ENCODE peak calls at places on chromosome 20, in six cellular contexts. One of them, this sample, is unnamed.

GRCh38 chr20:32289661-32290431 is 12.4 kb downstream of the KIF3B start:
- DNase-seq in stimulated activated CD8-positive, alpha-beta memory T cell treated with anti-CD3 and anti-CD28 coated beads, Interleukin-4, amount 100 ng/mL, for 4 hours: no peak
- DNase-seq in A172: no peak
- DNase-seq in activated naive CD4-positive, alpha-beta T cell: no peak
- DNase-seq in activated CD4-positive, CD25-positive, alpha-beta regulatory T cell: no peak
- DNase-seq in sciatic nerve: no peak
- DNase-seq in this sample: no peak

GRCh38 chr20:9287062-9287461 is 218.2 kb downstream of the PLCB4 start:
- DNase-seq in stimulated activated CD8-positive, alpha-beta memory T cell treated with anti-CD3 and anti-CD28 coated beads, Interleukin-4, amount 100 ng/mL, for 4 hours: no peak
- DNase-seq in A172: no peak
- DNase-seq in activated naive CD4-positive, alpha-beta T cell: no peak
- DNase-seq in activated CD4-positive, CD25-positive, alpha-beta regulatory T cell: no peak
- DNase-seq in sciatic nerve: no peak
- DNase-seq in this sample: no peak

GRCh38 chr20:32112862-32113261 is 3.3 kb downstream of the TM9SF4 start:
- DNase-seq in stimulated activated CD8-positive, alpha-beta memory T cell treated with anti-CD3 and anti-CD28 coated beads, Interleukin-4, amount 100 ng/mL, for 4 hours: no peak
- DNase-seq in A172: no peak
- DNase-seq in activated naive CD4-positive, alpha-beta T cell: no peak
- DNase-seq in activated CD4-positive, CD25-positive, alpha-beta regulatory T cell: no peak
- DNase-seq in sciatic nerve: no peak
- DNase-seq in this sample: peak

GRCh38 chr20:64260239-64260638 is 4.7 kb downstream of the PCMTD2 start:
- DNase-seq in stimulated activated CD8-positive, alpha-beta memory T cell treated with anti-CD3 and anti-CD28 coated beads, Interleukin-4, amount 100 ng/mL, for 4 hours: no peak
- DNase-seq in A172: no peak
- DNase-seq in activated naive CD4-positive, alpha-beta T cell: no peak
- DNase-seq in activated CD4-positive, CD25-positive, alpha-beta regulatory T cell: no peak
- DNase-seq in sciatic nerve: no peak
- DNase-seq in this sample: no peak

GRCh38 chr20:37668166-37668565 is 25.7 kb upstream of the CTNNBL1 start:
- DNase-seq in stimulated activated CD8-positive, alpha-beta memory T cell treated with anti-CD3 and anti-CD28 coated beads, Interleukin-4, amount 100 ng/mL, for 4 hours: no peak
- DNase-seq in A172: no peak
- DNase-seq in activated naive CD4-positive, alpha-beta T cell: no peak
- DNase-seq in activated CD4-positive, CD25-positive, alpha-beta regulatory T cell: no peak
- DNase-seq in sciatic nerve: no peak
- DNase-seq in this sample: no peak

GRCh38 chr20:47035191-47035590 is 140.5 kb downstream of the EYA2 start:
- DNase-seq in stimulated activated CD8-positive, alpha-beta memory T cell treated with anti-CD3 and anti-CD28 coated beads, Interleukin-4, amount 100 ng/mL, for 4 hours: no peak
- DNase-seq in A172: no peak
- DNase-seq in activated naive CD4-positive, alpha-beta T cell: no peak
- DNase-seq in activated CD4-positive, CD25-positive, alpha-beta regulatory T cell: no peak
- DNase-seq in sciatic nerve: no peak
- DNase-seq in this sample: no peak

GRCh38 chr20:8209061-8209460 is 77.0 kb downstream of the PLCB1 start:
- DNase-seq in stimulated activated CD8-positive, alpha-beta memory T cell treated with anti-CD3 and anti-CD28 coated beads, Interleukin-4, amount 100 ng/mL, for 4 hours: no peak
- DNase-seq in A172: no peak
- DNase-seq in activated naive CD4-positive, alpha-beta T cell: no peak
- DNase-seq in activated CD4-positive, CD25-positive, alpha-beta regulatory T cell: no peak
- DNase-seq in sciatic nerve: no peak
- DNase-seq in this sample: no peak

GRCh38 chr20:1761116-1761515 is 103.5 kb upstream of the SIRPG start:
- DNase-seq in stimulated activated CD8-positive, alpha-beta memory T cell treated with anti-CD3 and anti-CD28 coated beads, Interleukin-4, amount 100 ng/mL, for 4 hours: no peak
- DNase-seq in A172: peak
- DNase-seq in activated naive CD4-positive, alpha-beta T cell: no peak
- DNase-seq in activated CD4-positive, CD25-positive, alpha-beta regulatory T cell: no peak
- DNase-seq in sciatic nerve: no peak
- DNase-seq in this sample: no peak

GRCh38 chr20:48614593-48615274 is 213.1 kb downstream of the PREX1 start:
- DNase-seq in stimulated activated CD8-positive, alpha-beta memory T cell treated with anti-CD3 and anti-CD28 coated beads, Interleukin-4, amount 100 ng/mL, for 4 hours: no peak
- DNase-seq in A172: no peak
- DNase-seq in activated naive CD4-positive, alpha-beta T cell: no peak
- DNase-seq in activated CD4-positive, CD25-positive, alpha-beta regulatory T cell: no peak
- DNase-seq in sciatic nerve: peak
- DNase-seq in this sample: no peak

GRCh38 chr20:11271920-11272594 is 598.3 kb upstream of the JAG1 start:
- DNase-seq in stimulated activated CD8-positive, alpha-beta memory T cell treated with anti-CD3 and anti-CD28 coated beads, Interleukin-4, amount 100 ng/mL, for 4 hours: no peak
- DNase-seq in A172: no peak
- DNase-seq in activated naive CD4-positive, alpha-beta T cell: no peak
- DNase-seq in activated CD4-positive, CD25-positive, alpha-beta regulatory T cell: no peak
- DNase-seq in sciatic nerve: no peak
- DNase-seq in this sample: no peak

GRCh38 chr20:41058007-41058673 is 29.5 kb downstream of the TOP1 start:
- DNase-seq in stimulated activated CD8-positive, alpha-beta memory T cell treated with anti-CD3 and anti-CD28 coated beads, Interleukin-4, amount 100 ng/mL, for 4 hours: no peak
- DNase-seq in A172: peak
- DNase-seq in activated naive CD4-positive, alpha-beta T cell: no peak
- DNase-seq in activated CD4-positive, CD25-positive, alpha-beta regulatory T cell: no peak
- DNase-seq in sciatic nerve: no peak
- DNase-seq in this sample: no peak

GRCh38 chr20:13251556-13251955 is 30.5 kb downstream of the ISM1 start:
- DNase-seq in stimulated activated CD8-positive, alpha-beta memory T cell treated with anti-CD3 and anti-CD28 coated beads, Interleukin-4, amount 100 ng/mL, for 4 hours: no peak
- DNase-seq in A172: no peak
- DNase-seq in activated naive CD4-positive, alpha-beta T cell: no peak
- DNase-seq in activated CD4-positive, CD25-positive, alpha-beta regulatory T cell: no peak
- DNase-seq in sciatic nerve: no peak
- DNase-seq in this sample: no peak

GRCh38 chr20:52945862-52946522 is 26.2 kb upstream of the TSHZ2 start:
- DNase-seq in stimulated activated CD8-positive, alpha-beta memory T cell treated with anti-CD3 and anti-CD28 coated beads, Interleukin-4, amount 100 ng/mL, for 4 hours: no peak
- DNase-seq in A172: peak
- DNase-seq in activated naive CD4-positive, alpha-beta T cell: no peak
- DNase-seq in activated CD4-positive, CD25-positive, alpha-beta regulatory T cell: no peak
- DNase-seq in sciatic nerve: no peak
- DNase-seq in this sample: no peak

GRCh38 chr20:44976698-44977097 is 10.4 kb downstream of the STK4 start:
- DNase-seq in stimulated activated CD8-positive, alpha-beta memory T cell treated with anti-CD3 and anti-CD28 coated beads, Interleukin-4, amount 100 ng/mL, for 4 hours: no peak
- DNase-seq in A172: no peak
- DNase-seq in activated naive CD4-positive, alpha-beta T cell: no peak
- DNase-seq in activated CD4-positive, CD25-positive, alpha-beta regulatory T cell: no peak
- DNase-seq in sciatic nerve: no peak
- DNase-seq in this sample: no peak

GRCh38 chr20:33408716-33409654 is 7.7 kb upstream of the CDK5RAP1 start:
- DNase-seq in stimulated activated CD8-positive, alpha-beta memory T cell treated with anti-CD3 and anti-CD28 coated beads, Interleukin-4, amount 100 ng/mL, for 4 hours: no peak
- DNase-seq in A172: no peak
- DNase-seq in activated naive CD4-positive, alpha-beta T cell: no peak
- DNase-seq in activated CD4-positive, CD25-positive, alpha-beta regulatory T cell: no peak
- DNase-seq in sciatic nerve: no peak
- DNase-seq in this sample: peak

GRCh38 chr20:34874094-34874654 is 1.5 kb upstream of the GGT7 start:
- DNase-seq in stimulated activated CD8-positive, alpha-beta memory T cell treated with anti-CD3 and anti-CD28 coated beads, Interleukin-4, amount 100 ng/mL, for 4 hours: no peak
- DNase-seq in A172: peak
- DNase-seq in activated naive CD4-positive, alpha-beta T cell: peak
- DNase-seq in activated CD4-positive, CD25-positive, alpha-beta regulatory T cell: peak
- DNase-seq in sciatic nerve: peak
- DNase-seq in this sample: peak

GRCh38 chr20:62708591-62709536 is at the start of gene NTSR1:
- DNase-seq in stimulated activated CD8-positive, alpha-beta memory T cell treated with anti-CD3 and anti-CD28 coated beads, Interleukin-4, amount 100 ng/mL, for 4 hours: no peak
- DNase-seq in A172: no peak
- DNase-seq in activated naive CD4-positive, alpha-beta T cell: no peak
- DNase-seq in activated CD4-positive, CD25-positive, alpha-beta regulatory T cell: no peak
- DNase-seq in sciatic nerve: no peak
- DNase-seq in this sample: no peak

GRCh38 chr20:59412896-59413295 is 112.5 kb downstream of the EDN3 start:
- DNase-seq in stimulated activated CD8-positive, alpha-beta memory T cell treated with anti-CD3 and anti-CD28 coated beads, Interleukin-4, amount 100 ng/mL, for 4 hours: no peak
- DNase-seq in A172: no peak
- DNase-seq in activated naive CD4-positive, alpha-beta T cell: no peak
- DNase-seq in activated CD4-positive, CD25-positive, alpha-beta regulatory T cell: no peak
- DNase-seq in sciatic nerve: no peak
- DNase-seq in this sample: peak

GRCh38 chr20:19013907-19014306 is 198.5 kb upstream of the SLC24A3 start:
- DNase-seq in stimulated activated CD8-positive, alpha-beta memory T cell treated with anti-CD3 and anti-CD28 coated beads, Interleukin-4, amount 100 ng/mL, for 4 hours: no peak
- DNase-seq in A172: no peak
- DNase-seq in activated naive CD4-positive, alpha-beta T cell: no peak
- DNase-seq in activated CD4-positive, CD25-positive, alpha-beta regulatory T cell: no peak
- DNase-seq in sciatic nerve: no peak
- DNase-seq in this sample: no peak

GRCh38 chr20:4512891-4513550 is 208.7 kb upstream of the PRND start:
- DNase-seq in stimulated activated CD8-positive, alpha-beta memory T cell treated with anti-CD3 and anti-CD28 coated beads, Interleukin-4, amount 100 ng/mL, for 4 hours: no peak
- DNase-seq in A172: peak
- DNase-seq in activated naive CD4-positive, alpha-beta T cell: no peak
- DNase-seq in activated CD4-positive, CD25-positive, alpha-beta regulatory T cell: no peak
- DNase-seq in sciatic nerve: no peak
- DNase-seq in this sample: no peak

GRCh38 chr20:21225215-21225947 is 77.8 kb upstream of the XRN2 start:
- DNase-seq in stimulated activated CD8-positive, alpha-beta memory T cell treated with anti-CD3 and anti-CD28 coated beads, Interleukin-4, amount 100 ng/mL, for 4 hours: no peak
- DNase-seq in A172: no peak
- DNase-seq in activated naive CD4-positive, alpha-beta T cell: no peak
- DNase-seq in activated CD4-positive, CD25-positive, alpha-beta regulatory T cell: no peak
- DNase-seq in sciatic nerve: no peak
- DNase-seq in this sample: no peak

GRCh38 chr20:25514195-25514594 is 71.1 kb downstream of the NINL start:
- DNase-seq in stimulated activated CD8-positive, alpha-beta memory T cell treated with anti-CD3 and anti-CD28 coated beads, Interleukin-4, amount 100 ng/mL, for 4 hours: no peak
- DNase-seq in A172: no peak
- DNase-seq in activated naive CD4-positive, alpha-beta T cell: no peak
- DNase-seq in activated CD4-positive, CD25-positive, alpha-beta regulatory T cell: no peak
- DNase-seq in sciatic nerve: no peak
- DNase-seq in this sample: no peak

GRCh38 chr20:31638317-31638716 is 605 bp downstream of the COX4I2 start:
- DNase-seq in stimulated activated CD8-positive, alpha-beta memory T cell treated with anti-CD3 and anti-CD28 coated beads, Interleukin-4, amount 100 ng/mL, for 4 hours: no peak
- DNase-seq in A172: no peak
- DNase-seq in activated naive CD4-positive, alpha-beta T cell: no peak
- DNase-seq in activated CD4-positive, CD25-positive, alpha-beta regulatory T cell: no peak
- DNase-seq in sciatic nerve: no peak
- DNase-seq in this sample: no peak

GRCh38 chr20:13261460-13262301 is 40.6 kb downstream of the ISM1 start:
- DNase-seq in stimulated activated CD8-positive, alpha-beta memory T cell treated with anti-CD3 and anti-CD28 coated beads, Interleukin-4, amount 100 ng/mL, for 4 hours: peak
- DNase-seq in A172: peak
- DNase-seq in activated naive CD4-positive, alpha-beta T cell: peak
- DNase-seq in activated CD4-positive, CD25-positive, alpha-beta regulatory T cell: peak
- DNase-seq in sciatic nerve: no peak
- DNase-seq in this sample: peak

GRCh38 chr20:36273414-36274247 is 32.5 kb upstream of the DLGAP4 start:
- DNase-seq in stimulated activated CD8-positive, alpha-beta memory T cell treated with anti-CD3 and anti-CD28 coated beads, Interleukin-4, amount 100 ng/mL, for 4 hours: no peak
- DNase-seq in A172: peak
- DNase-seq in activated naive CD4-positive, alpha-beta T cell: no peak
- DNase-seq in activated CD4-positive, CD25-positive, alpha-beta regulatory T cell: no peak
- DNase-seq in sciatic nerve: no peak
- DNase-seq in this sample: peak